ENCODE peak calls at places on chromosomes 11 and 22, in ten cellular contexts. A, M, R, B, V, H, T, E, S and C are unnamed samples.

GRCh38 chr11:84721561-84721961 is 905.6 kb downstream of the DLG2 start:
- DNase-seq in T (no peak), E (peak; percentile 49), M (no peak), B (no peak), V (no peak), R (no peak), A (no peak), H (no peak), S (no peak), C (no peak)

GRCh38 chr22:27097933-27098332 is 440.5 kb downstream of the MIAT start:
- DNase-seq in S (no peak), V (no peak), R (no peak), M (no peak), H (no peak), T (no peak), E (no peak), B (peak; percentile 57), A (no peak), C (no peak)

GRCh38 chr22:44755418-44755817 is 3.0 kb downstream of the ARHGAP8 start:
- DNase-seq in T (no peak), S (no peak), A (no peak), H (no peak), R (no peak), M (no peak), E (no peak), V (no peak), B (no peak), C (no peak)

GRCh38 chr11:133980665-133981064 is 23.9 kb upstream of the IGSF9B start:
- DNase-seq in E (no peak), V (no peak), M (no peak), A (no peak), T (no peak), R (no peak), H (no peak), B (no peak), S (no peak), C (no peak)

GRCh38 chr22:19666663-19667593 is 47.4 kb upstream of the SEPTIN5 start:
- DNase-seq in E (no peak), A (no peak), R (no peak), B (peak; percentile 66), S (peak; percentile 53), H (no peak), T (peak; percentile 15), V (peak; percentile 12), M (no peak), C (no peak)

GRCh38 chr11:8777907-8778767 is 95.5 kb downstream of the RPL27A start:
- DNase-seq in T (peak; percentile 72), R (peak; percentile 74), E (peak; percentile 41), V (peak; percentile 76), M (peak; percentile 53), H (peak; percentile 86), S (no peak), A (peak; percentile 33), B (peak; percentile 42), C (no peak)

GRCh38 chr11:3357994-3358676 is 20.8 kb downstream of the ZNF195 start:
- DNase-seq in E (no peak), V (no peak), A (no peak), M (no peak), S (no peak), T (no peak), B (no peak), H (no peak), R (no peak), C (no peak)

GRCh38 chr11:47183031-47183856 is 3.0 kb downstream of the PACSIN3 start:
- DNase-seq in B (no peak), H (peak; percentile 75), S (no peak), R (no peak), V (no peak), T (no peak), M (no peak), A (no peak), E (no peak), C (no peak)

GRCh38 chr11:14026961-14027360 is 64.4 kb downstream of the SPON1 start:
- DNase-seq in B (no peak), T (peak; percentile 58), V (peak; percentile 41), A (no peak), R (no peak), M (no peak), E (no peak), H (peak; percentile 69), S (peak; percentile 4), C (peak; percentile 33)

GRCh38 chr11:64688534-64688982 is 34.4 kb downstream of the NRXN2 start:
- DNase-seq in M (peak; percentile 47), V (peak; percentile 85), E (peak; percentile 95), R (peak; percentile 71), S (peak; percentile 91), H (peak; percentile 94), T (peak; percentile 81), B (peak; percentile 74), A (peak; percentile 89), C (peak; percentile 85)

GRCh38 chr11:64690235-64690634 is 32.8 kb downstream of the NRXN2 start:
- DNase-seq in H (no peak), R (no peak), S (no peak), M (no peak), E (no peak), V (no peak), B (no peak), A (no peak), T (no peak), C (no peak)

GRCh38 chr11:64686466-64687175 is 36.4 kb downstream of the NRXN2 start:
- DNase-seq in S (no peak), B (no peak), A (no peak), E (no peak), H (no peak), V (no peak), R (no peak), T (no peak), M (no peak), C (no peak)

GRCh38 chr11:64687204-64687603 is 35.8 kb downstream of the NRXN2 start:
- DNase-seq in V (no peak), E (peak; percentile 98), R (no peak), S (no peak), T (no peak), B (no peak), H (peak; percentile 84), M (peak; percentile 22), A (no peak), C (peak; percentile 60)

DNA sequence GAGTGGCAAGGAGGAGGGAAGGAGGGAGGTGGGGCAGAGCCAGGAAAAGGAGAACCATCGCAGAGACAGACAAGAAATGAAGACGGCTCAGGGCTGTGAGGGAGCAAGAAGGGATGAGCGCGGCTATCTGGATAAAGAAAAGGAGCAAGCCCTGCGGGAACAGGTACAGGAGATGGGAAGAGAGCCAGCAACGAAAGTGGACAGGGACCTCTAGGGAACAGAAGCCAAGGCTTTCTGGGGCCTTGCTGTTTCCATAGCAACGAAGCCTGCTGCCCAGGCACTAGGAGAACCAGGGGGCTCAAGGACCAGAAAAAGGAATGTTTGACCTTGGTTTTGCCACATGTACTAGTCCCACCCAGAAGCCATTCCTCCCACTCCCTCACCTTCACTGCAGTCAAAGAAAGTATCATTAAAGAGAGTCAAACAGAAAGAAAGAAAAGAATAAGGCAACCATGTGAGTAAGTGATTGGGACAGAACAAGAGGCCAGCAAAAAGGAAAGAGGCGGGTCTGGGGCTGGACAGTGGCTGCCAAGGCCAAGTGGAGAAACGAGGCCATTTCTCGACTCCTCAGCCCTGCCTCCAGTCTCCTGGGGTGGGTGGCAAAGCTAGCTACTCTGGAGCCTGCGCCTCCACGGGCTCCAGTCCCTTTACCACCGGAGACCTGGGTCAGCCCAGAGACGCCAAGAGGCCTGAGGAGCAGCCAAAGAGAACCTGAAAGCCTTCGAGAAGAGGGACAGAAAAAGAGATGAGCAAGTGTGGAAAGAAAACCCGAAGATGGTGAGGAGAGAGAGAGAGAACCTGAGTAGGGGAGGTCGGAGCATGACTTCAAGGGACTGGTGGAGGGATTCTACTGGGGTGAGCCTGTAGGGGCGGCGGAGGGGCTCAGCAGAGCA is 35.1 kb downstream of the NRXN2 start:
- DNase-seq in B (no peak), A (no peak), R (no peak), E (no peak), H (no peak), M (no peak), T (no peak), S (no peak), V (no peak), C (peak; percentile 27)
- H3K4me3 ChIP-seq in B (no peak overlapping the region), A (no peak overlapping the region), R (no peak overlapping the region), E (peak overlapping the region; percentile 63), H (peak overlapping the region; percentile 42), M (peak overlapping the region; percentile 64), T (no peak overlapping the region), S (no peak overlapping the region), V (no peak overlapping the region), C (no peak overlapping the region)

DNA sequence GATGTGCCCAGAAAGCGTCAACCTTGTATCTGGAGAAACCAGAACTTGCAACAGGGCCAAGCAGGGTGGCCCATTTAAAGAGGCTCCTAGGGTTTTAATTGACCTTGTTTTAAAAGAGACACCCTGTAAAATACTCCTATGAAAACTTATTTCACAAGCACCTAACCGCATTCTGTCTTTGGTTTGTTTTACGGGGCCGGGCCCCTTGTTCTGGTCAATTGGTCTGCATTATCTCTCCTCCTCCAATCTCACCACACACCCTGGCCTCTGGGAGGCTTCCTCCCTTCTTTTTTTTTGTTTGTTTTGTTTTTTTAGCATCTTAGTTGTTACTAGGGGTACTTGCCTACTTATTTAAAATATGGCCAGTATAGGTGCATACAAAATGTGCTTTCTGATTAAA is 4.7 kb downstream of the EHF start:
- DNase-seq in E (no peak), H (no peak), T (no peak), M (no peak), R (no peak), V (no peak), B (no peak), A (no peak), S (no peak), C (no peak)
- H3K4me3 ChIP-seq in E (no peak overlapping the region), H (no peak overlapping the region), T (no peak overlapping the region), M (no peak overlapping the region), R (no peak overlapping the region), V (no peak overlapping the region), B (no peak overlapping the region), A (peak overlapping the region; percentile 53), S (no peak overlapping the region), C (no peak overlapping the region)

DNA sequence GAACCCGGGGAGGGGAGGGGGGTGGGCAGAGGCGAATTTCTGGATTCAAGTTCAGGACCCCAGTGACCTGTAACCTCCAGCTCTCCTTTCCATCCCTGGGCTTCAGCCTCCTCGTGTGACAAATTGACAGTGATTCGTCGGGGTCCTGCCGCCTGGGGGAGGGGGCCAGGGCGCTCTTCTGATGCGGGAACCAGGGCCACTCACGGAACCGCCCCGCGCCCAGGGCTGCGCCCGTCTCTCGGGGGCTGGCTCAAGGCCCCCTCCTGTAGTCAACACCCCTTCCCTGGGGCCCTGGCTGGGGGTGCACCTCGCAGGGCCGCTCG is 92.8 kb upstream of the ANO1 start:
- DNase-seq in R (no peak), B (no peak), M (no peak), H (no peak), A (no peak), E (no peak), T (no peak), S (no peak), V (no peak), C (no peak)
- H3K4me3 ChIP-seq in R (no peak overlapping the region), B (no peak overlapping the region), M (peak overlapping the region; percentile 75), H (peak overlapping the region; percentile 27), A (peak overlapping the region; percentile 28), E (peak overlapping the region; percentile 33), T (no peak overlapping the region), S (peak overlapping the region; percentile 27), V (no peak overlapping the region), C (no peak overlapping the region)

GRCh38 chr11:5818245-5818865 is 9.6 kb downstream of the OR52N2 start:
- DNase-seq in R (no peak), M (no peak), E (no peak), B (no peak), H (no peak), T (no peak), S (no peak), A (no peak), V (no peak), C (no peak)
- H3K4me3 ChIP-seq in R (no peak overlapping the region), M (peak overlapping the region; percentile 1), E (no peak overlapping the region), B (no peak overlapping the region), H (no peak overlapping the region), T (no peak overlapping the region), S (no peak overlapping the region), A (no peak overlapping the region), V (no peak overlapping the region), C (peak overlapping the region; percentile 22)

GRCh38 chr11:118786657-118787056 is 4.3 kb downstream of the DDX6 start:
- DNase-seq in M (no peak), S (no peak), E (no peak), H (no peak), R (no peak), T (no peak), A (no peak), V (no peak), B (no peak), C (no peak)
- H3K4me3 ChIP-seq in M (no peak overlapping the region), S (no peak overlapping the region), E (no peak overlapping the region), H (no peak overlapping the region), R (no peak overlapping the region), T (no peak overlapping the region), A (peak overlapping the region; percentile 6), V (no peak overlapping the region), B (no peak overlapping the region), C (no peak overlapping the region)